ENCODE peak calls at places on chromosomes 3 and 15, in five cellular contexts. One of them, this sample, is unnamed.

GRCh38 chr15:58551084-58551763 is 119.4 kb downstream of the LIPC start:
- DNase-seq in fibroblast of mammary gland: no peak
- DNase-seq in uterus: no peak
- DNase-seq in effector memory CD4-positive, alpha-beta T cell: no peak
- DNase-seq in ELR: no peak
- DNase-seq in this sample: no peak

GRCh38 chr3:149895339-149895738 is 75.4 kb downstream of the PFN2 start:
- DNase-seq in uterus: no peak
- DNase-seq in ELR: no peak
- DNase-seq in effector memory CD4-positive, alpha-beta T cell: no peak
- DNase-seq in fibroblast of mammary gland: no peak
- DNase-seq in this sample: no peak

GRCh38 chr3:158808697-158809096 is 6.8 kb downstream of the MFSD1 start:
- DNase-seq in ELR: peak
- DNase-seq in effector memory CD4-positive, alpha-beta T cell: no peak
- DNase-seq in fibroblast of mammary gland: peak
- DNase-seq in uterus: no peak
- DNase-seq in this sample: no peak

GRCh38 chr3:72629191-72629611 is 219.0 kb downstream of the SHQ1 start:
- DNase-seq in effector memory CD4-positive, alpha-beta T cell: no peak
- DNase-seq in uterus: no peak
- DNase-seq in ELR: peak
- DNase-seq in fibroblast of mammary gland: no peak
- DNase-seq in this sample: no peak

GRCh38 chr15:36653851-36654250 is 74.4 kb downstream of the CDIN1 start:
- DNase-seq in uterus: no peak
- DNase-seq in ELR: no peak
- DNase-seq in fibroblast of mammary gland: no peak
- DNase-seq in effector memory CD4-positive, alpha-beta T cell: no peak
- DNase-seq in this sample: no peak

GRCh38 chr3:25237602-25238001 is 190.5 kb upstream of the RARB start:
- DNase-seq in effector memory CD4-positive, alpha-beta T cell: no peak
- DNase-seq in fibroblast of mammary gland: no peak
- DNase-seq in ELR: no peak
- DNase-seq in uterus: no peak
- DNase-seq in this sample: no peak

GRCh38 chr3:63578858-63579257 is 73.6 kb upstream of the SNTN start:
- DNase-seq in ELR: no peak
- DNase-seq in effector memory CD4-positive, alpha-beta T cell: no peak
- DNase-seq in uterus: no peak
- DNase-seq in fibroblast of mammary gland: no peak
- DNase-seq in this sample: no peak

GRCh38 chr3:71244153-71245051 is 339.1 kb downstream of the FOXP1 start:
- DNase-seq in uterus: peak
- DNase-seq in ELR: peak
- DNase-seq in fibroblast of mammary gland: peak
- DNase-seq in effector memory CD4-positive, alpha-beta T cell: no peak
- DNase-seq in this sample: peak

GRCh38 chr15:50312636-50313035 is 42.4 kb downstream of the GABPB1 start:
- DNase-seq in fibroblast of mammary gland: no peak
- DNase-seq in ELR: no peak
- DNase-seq in effector memory CD4-positive, alpha-beta T cell: no peak
- DNase-seq in uterus: no peak
- DNase-seq in this sample: no peak

GRCh38 chr3:129645291-129645690 is 38.8 kb upstream of the PLXND1 start:
- DNase-seq in ELR: no peak
- DNase-seq in uterus: no peak
- DNase-seq in fibroblast of mammary gland: no peak
- DNase-seq in effector memory CD4-positive, alpha-beta T cell: no peak
- DNase-seq in this sample: no peak

GRCh38 chr15:92666780-92667179 is 11.2 kb upstream of the FAM174B start:
- DNase-seq in uterus: no peak
- DNase-seq in fibroblast of mammary gland: peak
- DNase-seq in ELR: no peak
- DNase-seq in effector memory CD4-positive, alpha-beta T cell: no peak
- DNase-seq in this sample: peak